ENCODE peak calls at places on chromosomes 16 and 17, in eight cellular contexts. U is mammary epithelial cell; R is left ventricle myocardium superior; F is heart right ventricle; H is foreskin keratinocyte; A is germinal center; E is GM12865; X is CD8-positive, alpha-beta memory T cell. I is an unnamed sample.

GRCh38 chr17:45314761-45315549 is 1.9 kb downstream of the MAP3K14 start:
- DNase-seq in R (no peak), H (no peak), U (no peak), X (no peak), F (no peak), E (peak; percentile 75), A (peak; percentile 43), I (no peak)

GRCh38 chr16:1357906-1358566 is 6.3 kb downstream of the GNPTG start:
- DNase-seq in U (no peak), A (no peak), R (no peak), H (no peak), F (no peak), E (no peak), X (no peak), I (no peak)

GRCh38 chr16:31141489-31142108 is 6.1 kb upstream of the PRSS8 start:
- DNase-seq in R (peak; percentile 44), F (no peak), E (no peak), A (no peak), H (peak; percentile 82), X (no peak), U (peak; percentile 79), I (peak; percentile 54)

GRCh38 chr16:19410435-19411153 is 7.1 kb upstream of the TMC5 start:
- DNase-seq in H (no peak), F (no peak), U (no peak), A (peak; percentile 63), X (no peak), E (peak; percentile 21), R (peak; percentile 41), I (no peak)

GRCh38 chr17:66533572-66533971 is 231.2 kb downstream of the PRKCA start:
- DNase-seq in X (no peak), A (no peak), U (no peak), R (no peak), H (no peak), E (no peak), F (no peak), I (no peak)

GRCh38 chr16:4176794-4177438 is 60.7 kb upstream of the ADCY9 start:
- DNase-seq in X (no peak), F (no peak), R (no peak), H (peak; percentile 52), A (peak; percentile 23), E (peak; percentile 59), U (peak; percentile 66), I (no peak)

GRCh38 chr17:26809033-26809432 is 484.9 kb upstream of the WSB1 start:
- DNase-seq in F (no peak), R (no peak), E (peak; percentile 10), X (no peak), A (no peak), H (peak; percentile 7), U (peak; percentile 4), I (peak; percentile 7)

GRCh38 chr17:50062323-50063243 is 6.7 kb downstream of the ITGA3 start:
- DNase-seq in E (no peak), F (peak; percentile 85), H (peak; percentile 99), A (no peak), U (peak; percentile 99), R (peak; percentile 92), X (no peak), I (peak; percentile 85)

GRCh38 chr16:57083469-57083868 is 8.9 kb upstream of the CPNE2 start:
- DNase-seq in X (no peak), F (no peak), U (no peak), H (no peak), E (no peak), R (no peak), A (no peak), I (no peak)

GRCh38 chr16:84819644-84820304 is at the start of gene CRISPLD2:
- DNase-seq in A (peak; percentile 94), E (peak; percentile 20), F (peak; percentile 91), R (peak; percentile 99), X (peak; percentile 75), H (peak; percentile 55), U (peak; percentile 72), I (no peak)

GRCh38 chr16:53054670-53055485 is at the start of gene CHD9:
- DNase-seq in R (peak; percentile 94), H (peak; percentile 77), U (peak; percentile 83), A (peak; percentile 89), X (peak; percentile 79), E (peak; percentile 93), F (peak; percentile 82), I (no peak)

GRCh38 chr17:8029121-8029520 is 9.7 kb upstream of the ALOX15B start:
- DNase-seq in X (no peak), E (no peak), U (peak; percentile 95), H (peak; percentile 85), R (no peak), F (no peak), A (no peak), I (no peak)

GRCh38 chr17:44987194-44987882 is 19.2 kb upstream of the C1QL1 start:
- DNase-seq in A (no peak), R (no peak), H (no peak), F (no peak), U (no peak), E (no peak), X (no peak), I (no peak)

GRCh38 chr17:81537343-81537855 is 9.2 kb downstream of the FSCN2 start:
- DNase-seq in R (peak; percentile 52), A (peak; percentile 64), E (peak; percentile 58), H (no peak), U (no peak), X (no peak), F (no peak), I (no peak)

GRCh38 chr17:50533720-50534148 is 1.2 kb downstream of the EPN3 start:
- DNase-seq in X (no peak), H (peak; percentile 34), E (no peak), A (no peak), F (peak; percentile 61), R (peak; percentile 91), U (no peak), I (no peak)

GRCh38 chr17:80682372-80682771 is 137.7 kb downstream of the RPTOR start:
- DNase-seq in U (peak; percentile 26), R (no peak), F (no peak), A (no peak), E (no peak), H (no peak), X (no peak), I (no peak)

GRCh38 chr17:75088902-75089417 is 1.2 kb downstream of the SLC16A5 start:
- DNase-seq in U (no peak), H (peak; percentile 36), R (no peak), E (no peak), A (no peak), F (peak; percentile 21), X (no peak), I (no peak)

GRCh38 chr17:19460695-19461094 is 49.7 kb downstream of the RNF112 start:
- DNase-seq in H (no peak), U (no peak), F (no peak), X (no peak), A (no peak), E (no peak), R (peak; percentile 43), I (no peak)

GRCh38 chr16:2591476-2592240 is 53.8 kb downstream of the PDPK1 start:
- DNase-seq in E (no peak), F (no peak), X (no peak), R (no peak), U (no peak), H (no peak), A (no peak), I (no peak)

GRCh38 chr17:70006159-70006558 is 68.9 kb upstream of the KCNJ16 start:
- DNase-seq in U (no peak), R (no peak), E (no peak), F (no peak), H (peak; percentile 4), A (no peak), X (no peak), I (no peak)

GRCh38 chr16:72198021-72198420 is 26.1 kb upstream of the PMFBP1 start:
- DNase-seq in X (no peak), H (no peak), E (no peak), F (peak; percentile 38), U (no peak), A (no peak), R (no peak), I (no peak)

GRCh38 chr16:85805442-85806045 is 6.0 kb downstream of the COX4I1 start:
- DNase-seq in A (no peak), X (no peak), R (no peak), H (no peak), U (no peak), E (no peak), F (no peak), I (no peak)

GRCh38 chr17:50482516-50482915 is 3.9 kb downstream of the RSAD1 start:
- DNase-seq in U (peak; percentile 86), A (peak; percentile 56), X (peak; percentile 58), R (peak; percentile 95), E (peak; percentile 91), H (peak; percentile 72), F (peak; percentile 94), I (peak; percentile 86)

GRCh38 chr17:74923538-74924249 is 379 bp upstream of the OTOP2 start:
- DNase-seq in F (peak; percentile 54), H (no peak), U (peak; percentile 33), X (peak; percentile 57), A (peak; percentile 81), R (peak; percentile 87), E (peak; percentile 70), I (no peak)

GRCh38 chr17:74078363-74078762 is 125.1 kb upstream of the RPL38 start:
- DNase-seq in U (no peak), F (no peak), A (no peak), X (no peak), H (no peak), E (no peak), R (no peak), I (no peak)